ENCODE peak calls at places on chromosomes 4 and X, in seven cellular contexts. One of them, this sample, is unnamed.

GRCh38 chr4:88765729-88766128 is 68.1 kb upstream of the NAP1L5 start:
- DNase-seq in NB4: no peak
- DNase-seq in K562: no peak
- DNase-seq in HCT116: no peak
- DNase-seq in WTC11: no peak
- DNase-seq in GM12878: no peak
- DNase-seq in A549: peak; percentile 15
- DNase-seq in this sample: no peak

GRCh38 chrX:39873111-39873510 is 224.6 kb downstream of the BCOR start:
- DNase-seq in GM12878: no peak
- DNase-seq in A549: no peak
- DNase-seq in HCT116: no peak
- DNase-seq in NB4: no peak
- DNase-seq in WTC11: no peak
- DNase-seq in K562: no peak
- DNase-seq in this sample: no peak

GRCh38 chrX:105876658-105877057 is 54.3 kb downstream of the NRK start:
- DNase-seq in K562: no peak
- DNase-seq in HCT116: peak; percentile 29
- DNase-seq in NB4: peak; percentile 31
- DNase-seq in WTC11: no peak
- DNase-seq in A549: no peak
- DNase-seq in GM12878: no peak
- DNase-seq in this sample: peak; percentile 3

GRCh38 chrX:102963955-102964354 is 26.9 kb downstream of the RAB40AL start:
- DNase-seq in HCT116: no peak
- DNase-seq in NB4: no peak
- DNase-seq in GM12878: no peak
- DNase-seq in WTC11: no peak
- DNase-seq in K562: no peak
- DNase-seq in A549: no peak
- DNase-seq in this sample: no peak

GRCh38 chr4:162841769-162842168 is 324.9 kb downstream of the NAF1 start:
- DNase-seq in NB4: no peak
- DNase-seq in WTC11: no peak
- DNase-seq in GM12878: no peak
- DNase-seq in HCT116: no peak
- DNase-seq in K562: no peak
- DNase-seq in A549: no peak
- DNase-seq in this sample: no peak

GRCh38 chr4:128596115-128596514 is 213.4 kb upstream of the JADE1 start:
- DNase-seq in GM12878: no peak
- DNase-seq in A549: no peak
- DNase-seq in NB4: no peak
- DNase-seq in WTC11: no peak
- DNase-seq in K562: no peak
- DNase-seq in HCT116: no peak
- DNase-seq in this sample: no peak

GRCh38 chr4:119059221-119059620 is 76.4 kb upstream of the MYOZ2 start:
- DNase-seq in K562: no peak
- DNase-seq in HCT116: no peak
- DNase-seq in A549: no peak
- DNase-seq in GM12878: no peak
- DNase-seq in WTC11: no peak
- DNase-seq in NB4: peak; percentile 6
- DNase-seq in this sample: no peak

GRCh38 chrX:29824176-29824906 is 391.0 kb upstream of the MAGEB2 start:
- DNase-seq in A549: no peak
- DNase-seq in K562: no peak
- DNase-seq in HCT116: no peak
- DNase-seq in WTC11: no peak
- DNase-seq in GM12878: no peak
- DNase-seq in NB4: no peak
- DNase-seq in this sample: no peak

GRCh38 chrX:42585842-42586621 is 191.9 kb downstream of the PPP1R2C start:
- DNase-seq in NB4: no peak
- DNase-seq in GM12878: no peak
- DNase-seq in K562: no peak
- DNase-seq in A549: no peak
- DNase-seq in WTC11: no peak
- DNase-seq in HCT116: no peak
- DNase-seq in this sample: no peak

GRCh38 chrX:40380649-40381488 is 199.9 kb upstream of the ATP6AP2 start:
- DNase-seq in HCT116: no peak
- DNase-seq in K562: no peak
- DNase-seq in GM12878: no peak
- DNase-seq in NB4: peak; percentile 71
- DNase-seq in A549: no peak
- DNase-seq in WTC11: no peak
- DNase-seq in this sample: no peak

GRCh38 chr4:133839326-133839725 is 362.3 kb downstream of the PABPC4L start:
- DNase-seq in GM12878: no peak
- DNase-seq in WTC11: no peak
- DNase-seq in A549: no peak
- DNase-seq in K562: no peak
- DNase-seq in HCT116: no peak
- DNase-seq in NB4: peak; percentile 3
- DNase-seq in this sample: no peak

GRCh38 chr4:1080961-1081688 is 32.2 kb downstream of the RNF212 start:
- DNase-seq in GM12878: no peak
- DNase-seq in HCT116: no peak
- DNase-seq in K562: no peak
- DNase-seq in A549: peak; percentile 16
- DNase-seq in NB4: peak; percentile 46
- DNase-seq in WTC11: no peak
- DNase-seq in this sample: no peak

GRCh38 chr4:4642201-4643025 is 100.6 kb upstream of the STX18 start:
- DNase-seq in WTC11: peak; percentile 22
- DNase-seq in K562: no peak
- DNase-seq in A549: no peak
- DNase-seq in HCT116: no peak
- DNase-seq in NB4: no peak
- DNase-seq in GM12878: no peak
- DNase-seq in this sample: no peak

GRCh38 chrX:153601511-153602110 is 2.7 kb upstream of the CCNQ start:
- DNase-seq in A549: no peak
- DNase-seq in GM12878: no peak
- DNase-seq in WTC11: no peak
- DNase-seq in NB4: no peak
- DNase-seq in HCT116: no peak
- DNase-seq in K562: no peak
- DNase-seq in this sample: no peak

GRCh38 chr4:84504821-84505220 is 5.7 kb upstream of the NKX6-1 start:
- DNase-seq in HCT116: no peak
- DNase-seq in NB4: no peak
- DNase-seq in GM12878: no peak
- DNase-seq in K562: no peak
- DNase-seq in A549: no peak
- DNase-seq in WTC11: no peak
- DNase-seq in this sample: no peak

GRCh38 chr4:72376901-72377300 is 192.1 kb downstream of the ADAMTS3 start:
- DNase-seq in HCT116: no peak
- DNase-seq in K562: no peak
- DNase-seq in GM12878: no peak
- DNase-seq in NB4: no peak
- DNase-seq in A549: no peak
- DNase-seq in WTC11: no peak
- DNase-seq in this sample: no peak

GRCh38 chrX:153922932-153923857 is 2.9 kb downstream of the ARHGAP4 start:
- DNase-seq in GM12878: no peak
- DNase-seq in HCT116: no peak
- DNase-seq in A549: peak; percentile 69
- DNase-seq in WTC11: no peak
- DNase-seq in K562: no peak
- DNase-seq in NB4: no peak
- DNase-seq in this sample: no peak

GRCh38 chr4:172983014-172983413 is 185.6 kb upstream of the GALNT7 start:
- DNase-seq in A549: no peak
- DNase-seq in GM12878: no peak
- DNase-seq in WTC11: no peak
- DNase-seq in NB4: no peak
- DNase-seq in HCT116: no peak
- DNase-seq in K562: no peak
- DNase-seq in this sample: no peak

GRCh38 chr4:110533590-110533910 is 57.6 kb downstream of the ENPEP start:
- DNase-seq in K562: no peak
- DNase-seq in GM12878: no peak
- DNase-seq in NB4: no peak
- DNase-seq in WTC11: no peak
- DNase-seq in HCT116: no peak
- DNase-seq in A549: no peak
- DNase-seq in this sample: no peak

GRCh38 chr4:169252339-169253086 is 18.2 kb downstream of the SH3RF1 start:
- DNase-seq in A549: no peak
- DNase-seq in GM12878: no peak
- DNase-seq in HCT116: no peak
- DNase-seq in K562: no peak
- DNase-seq in WTC11: no peak
- DNase-seq in NB4: no peak
- DNase-seq in this sample: no peak
- TF ChIP-seq MAX in A549: no peak
- TF ChIP-seq MAX in GM12878: no peak
- TF ChIP-seq MAX in HCT116: peak; percentile 24
- TF ChIP-seq MAX in K562: no peak
- TF ChIP-seq MAX in WTC11: no peak
- TF ChIP-seq MAX in NB4: no peak
- TF ChIP-seq MAX in this sample: no peak

GRCh38 chr4:126995235-126995634 is 637.5 kb upstream of the INTU start:
- DNase-seq in K562: no peak
- DNase-seq in A549: no peak
- DNase-seq in GM12878: no peak
- DNase-seq in HCT116: no peak
- DNase-seq in NB4: no peak
- DNase-seq in WTC11: no peak
- DNase-seq in this sample: no peak

GRCh38 chr4:126986828-126987227 is 645.9 kb upstream of the INTU start:
- DNase-seq in HCT116: no peak
- DNase-seq in A549: no peak
- DNase-seq in WTC11: no peak
- DNase-seq in NB4: no peak
- DNase-seq in K562: no peak
- DNase-seq in GM12878: no peak
- DNase-seq in this sample: no peak

GRCh38 chr4:126992910-126993309 is 639.8 kb upstream of the INTU start:
- DNase-seq in HCT116: no peak
- DNase-seq in NB4: no peak
- DNase-seq in A549: no peak
- DNase-seq in K562: no peak
- DNase-seq in GM12878: no peak
- DNase-seq in WTC11: no peak
- DNase-seq in this sample: no peak

GRCh38 chr4:126993351-126993750 is 639.4 kb upstream of the INTU start:
- DNase-seq in A549: no peak
- DNase-seq in GM12878: no peak
- DNase-seq in K562: no peak
- DNase-seq in HCT116: no peak
- DNase-seq in NB4: no peak
- DNase-seq in WTC11: no peak
- DNase-seq in this sample: no peak

DNA sequence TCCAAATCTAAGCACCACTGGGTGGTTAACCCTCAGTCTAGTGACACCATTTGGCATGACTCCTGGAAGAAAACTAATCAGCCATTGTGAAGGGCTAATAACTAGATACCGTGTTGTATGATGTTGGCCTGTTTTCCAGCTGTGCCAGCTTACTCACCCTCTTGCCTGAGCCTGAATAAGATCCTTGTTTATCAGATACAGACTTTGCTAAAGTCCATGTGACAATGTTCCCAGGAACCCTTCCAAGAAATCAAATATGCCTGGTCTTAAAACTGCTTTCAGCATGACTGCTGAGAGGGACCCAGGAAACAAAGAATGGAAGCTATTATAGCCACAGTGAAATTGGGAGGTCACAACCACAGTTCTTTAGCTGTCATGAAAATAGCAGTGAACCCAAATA is 640.8 kb upstream of the INTU start:
- DNase-seq in HCT116: no peak
- DNase-seq in WTC11: no peak
- DNase-seq in K562: no peak
- DNase-seq in A549: no peak
- DNase-seq in NB4: no peak
- DNase-seq in GM12878: no peak
- DNase-seq in this sample: no peak
- TF ChIP-seq MAX in HCT116: no peak
- TF ChIP-seq MAX in WTC11: no peak
- TF ChIP-seq MAX in K562: no peak
- TF ChIP-seq MAX in A549: no peak
- TF ChIP-seq MAX in NB4: no peak
- TF ChIP-seq MAX in GM12878: no peak
- TF ChIP-seq MAX in this sample: no peak

DNA sequence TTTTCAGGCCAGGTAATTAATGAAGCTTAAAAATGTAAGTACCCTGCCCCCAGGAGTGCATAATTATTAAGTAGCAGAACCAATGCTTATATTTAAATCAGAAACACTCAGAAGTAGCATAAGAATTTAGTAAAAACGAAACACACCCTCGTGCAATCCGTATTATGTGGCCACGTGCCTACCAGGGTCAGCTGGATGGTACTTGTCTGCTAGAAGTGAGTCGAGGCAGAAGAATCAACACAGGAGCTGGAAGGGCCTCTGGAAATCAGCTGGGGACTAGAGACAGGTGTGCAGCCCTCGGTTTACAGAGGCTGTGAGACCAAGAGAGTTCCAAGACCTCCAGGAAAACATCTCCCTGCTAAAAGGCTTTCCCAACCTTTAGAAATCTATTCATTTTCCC is 559 bp upstream of the FAM47E start:
- DNase-seq in HCT116: no peak
- DNase-seq in A549: peak; percentile 6
- DNase-seq in GM12878: no peak
- DNase-seq in NB4: no peak
- DNase-seq in WTC11: no peak
- DNase-seq in K562: no peak
- DNase-seq in this sample: no peak
- TF ChIP-seq MAX in HCT116: no peak
- TF ChIP-seq MAX in A549: no peak
- TF ChIP-seq MAX in GM12878: no peak
- TF ChIP-seq MAX in NB4: no peak
- TF ChIP-seq MAX in WTC11: no peak
- TF ChIP-seq MAX in K562: no peak
- TF ChIP-seq MAX in this sample: peak; percentile 21

DNA sequence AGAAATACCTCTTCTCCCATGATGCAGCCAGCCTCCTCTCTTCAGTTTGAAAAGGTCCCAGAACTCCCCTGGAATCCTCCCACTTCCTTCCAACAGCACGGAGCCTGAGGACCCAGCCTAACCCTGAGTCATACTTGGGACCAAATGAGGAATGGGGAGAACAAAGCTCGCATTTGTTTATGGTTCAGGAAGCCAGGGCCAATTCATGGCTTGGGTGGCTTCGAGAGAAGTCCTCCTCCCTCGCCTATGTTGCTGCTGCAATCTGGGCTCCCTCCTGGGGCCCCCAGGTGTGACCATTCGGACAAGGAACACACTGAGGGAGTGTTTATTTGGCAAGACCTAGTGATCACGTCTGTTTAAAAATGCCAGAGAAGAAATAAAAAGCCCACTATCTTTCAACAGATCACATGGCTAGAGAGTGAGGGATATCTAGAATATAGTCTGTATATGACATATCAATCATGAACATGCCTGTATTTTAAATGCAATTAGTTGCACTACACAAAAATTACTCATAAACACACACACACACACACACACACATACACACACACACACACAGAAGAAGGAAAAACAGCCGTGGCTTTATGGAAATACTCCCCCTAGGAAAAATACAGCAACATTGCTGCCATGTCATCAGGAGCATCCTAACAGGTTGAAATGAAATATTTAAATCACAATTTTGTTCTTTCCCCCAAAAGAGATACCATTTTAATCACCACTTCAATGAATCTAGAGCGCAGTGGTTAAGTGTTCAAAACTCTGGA is 155.7 kb upstream of the MAP3K15 start:
- DNase-seq in A549: peak; percentile 55
- DNase-seq in K562: no peak
- DNase-seq in GM12878: no peak
- DNase-seq in WTC11: peak; percentile 9
- DNase-seq in NB4: no peak
- DNase-seq in HCT116: peak; percentile 79
- DNase-seq in this sample: peak; percentile 79
- TF ChIP-seq MAX in A549: peak; percentile 12
- TF ChIP-seq MAX in K562: no peak
- TF ChIP-seq MAX in GM12878: no peak
- TF ChIP-seq MAX in WTC11: no peak
- TF ChIP-seq MAX in NB4: no peak
- TF ChIP-seq MAX in HCT116: no peak
- TF ChIP-seq MAX in this sample: no peak

This sample was measured in HepG2.